ENCODE peak calls at places on chromosome 10, in four cellular contexts. One of them, this sample, is unnamed.

GRCh38 chr10:63120554-63120953 is 12.6 kb upstream of the NRBF2 start:
- DNase-seq in activated CD8-positive, alpha-beta memory T cell treated with anti-CD3 and anti-CD28 coated beads for 48 hours: no peak
- DNase-seq in T-cell: no peak
- DNase-seq in stimulated activated CD4-positive, alpha-beta T cell treated with anti-CD3 and anti-CD28 coated beads, Interleukin-4, amount 100 ng/mL, for 1 hour: no peak
- DNase-seq in this sample: no peak

GRCh38 chr10:103916901-103917300 is 1.1 kb downstream of the STN1 start:
- DNase-seq in activated CD8-positive, alpha-beta memory T cell treated with anti-CD3 and anti-CD28 coated beads for 48 hours: no peak
- DNase-seq in T-cell: no peak
- DNase-seq in stimulated activated CD4-positive, alpha-beta T cell treated with anti-CD3 and anti-CD28 coated beads, Interleukin-4, amount 100 ng/mL, for 1 hour: no peak
- DNase-seq in this sample: no peak

GRCh38 chr10:10520391-10521385 is 497.0 kb upstream of the CELF2 start:
- DNase-seq in activated CD8-positive, alpha-beta memory T cell treated with anti-CD3 and anti-CD28 coated beads for 48 hours: no peak
- DNase-seq in T-cell: no peak
- DNase-seq in stimulated activated CD4-positive, alpha-beta T cell treated with anti-CD3 and anti-CD28 coated beads, Interleukin-4, amount 100 ng/mL, for 1 hour: no peak
- DNase-seq in this sample: peak; percentile 23

GRCh38 chr10:44437837-44438752 is 53.2 kb upstream of the CXCL12 start:
- DNase-seq in activated CD8-positive, alpha-beta memory T cell treated with anti-CD3 and anti-CD28 coated beads for 48 hours: no peak
- DNase-seq in T-cell: no peak
- DNase-seq in stimulated activated CD4-positive, alpha-beta T cell treated with anti-CD3 and anti-CD28 coated beads, Interleukin-4, amount 100 ng/mL, for 1 hour: no peak
- DNase-seq in this sample: peak; percentile 50

GRCh38 chr10:103872137-103872933 is 17.0 kb upstream of the SH3PXD2A start:
- DNase-seq in activated CD8-positive, alpha-beta memory T cell treated with anti-CD3 and anti-CD28 coated beads for 48 hours: no peak
- DNase-seq in T-cell: no peak
- DNase-seq in stimulated activated CD4-positive, alpha-beta T cell treated with anti-CD3 and anti-CD28 coated beads, Interleukin-4, amount 100 ng/mL, for 1 hour: no peak
- DNase-seq in this sample: no peak

GRCh38 chr10:126439947-126440346 is 51.7 kb upstream of the ADAM12 start:
- DNase-seq in activated CD8-positive, alpha-beta memory T cell treated with anti-CD3 and anti-CD28 coated beads for 48 hours: no peak
- DNase-seq in T-cell: no peak
- DNase-seq in stimulated activated CD4-positive, alpha-beta T cell treated with anti-CD3 and anti-CD28 coated beads, Interleukin-4, amount 100 ng/mL, for 1 hour: no peak
- DNase-seq in this sample: no peak

GRCh38 chr10:71228875-71229720 is 16.7 kb downstream of the UNC5B start:
- DNase-seq in activated CD8-positive, alpha-beta memory T cell treated with anti-CD3 and anti-CD28 coated beads for 48 hours: no peak
- DNase-seq in T-cell: no peak
- DNase-seq in stimulated activated CD4-positive, alpha-beta T cell treated with anti-CD3 and anti-CD28 coated beads, Interleukin-4, amount 100 ng/mL, for 1 hour: no peak
- DNase-seq in this sample: no peak

GRCh38 chr10:34228066-34228465 is 587.0 kb downstream of the PARD3 start:
- DNase-seq in activated CD8-positive, alpha-beta memory T cell treated with anti-CD3 and anti-CD28 coated beads for 48 hours: no peak
- DNase-seq in T-cell: no peak
- DNase-seq in stimulated activated CD4-positive, alpha-beta T cell treated with anti-CD3 and anti-CD28 coated beads, Interleukin-4, amount 100 ng/mL, for 1 hour: no peak
- DNase-seq in this sample: no peak

GRCh38 chr10:123274513-123275182 is 120.4 kb downstream of the BUB3 start:
- DNase-seq in activated CD8-positive, alpha-beta memory T cell treated with anti-CD3 and anti-CD28 coated beads for 48 hours: no peak
- DNase-seq in T-cell: no peak
- DNase-seq in stimulated activated CD4-positive, alpha-beta T cell treated with anti-CD3 and anti-CD28 coated beads, Interleukin-4, amount 100 ng/mL, for 1 hour: no peak
- DNase-seq in this sample: no peak

GRCh38 chr10:44827431-44828006 is 83.6 kb upstream of the TMEM72 start:
- DNase-seq in activated CD8-positive, alpha-beta memory T cell treated with anti-CD3 and anti-CD28 coated beads for 48 hours: no peak
- DNase-seq in T-cell: no peak
- DNase-seq in stimulated activated CD4-positive, alpha-beta T cell treated with anti-CD3 and anti-CD28 coated beads, Interleukin-4, amount 100 ng/mL, for 1 hour: no peak
- DNase-seq in this sample: no peak

GRCh38 chr10:2392145-2392812 is 655.0 kb upstream of the ADARB2 start:
- DNase-seq in activated CD8-positive, alpha-beta memory T cell treated with anti-CD3 and anti-CD28 coated beads for 48 hours: no peak
- DNase-seq in T-cell: no peak
- DNase-seq in stimulated activated CD4-positive, alpha-beta T cell treated with anti-CD3 and anti-CD28 coated beads, Interleukin-4, amount 100 ng/mL, for 1 hour: no peak
- DNase-seq in this sample: no peak

GRCh38 chr10:97861924-97862323 is 12.3 kb downstream of the GOLGA7B start:
- DNase-seq in activated CD8-positive, alpha-beta memory T cell treated with anti-CD3 and anti-CD28 coated beads for 48 hours: no peak
- DNase-seq in T-cell: no peak
- DNase-seq in stimulated activated CD4-positive, alpha-beta T cell treated with anti-CD3 and anti-CD28 coated beads, Interleukin-4, amount 100 ng/mL, for 1 hour: no peak
- DNase-seq in this sample: no peak

GRCh38 chr10:128310966-128311658 is 184.9 kb upstream of the MKI67 start:
- DNase-seq in activated CD8-positive, alpha-beta memory T cell treated with anti-CD3 and anti-CD28 coated beads for 48 hours: no peak
- DNase-seq in T-cell: no peak
- DNase-seq in stimulated activated CD4-positive, alpha-beta T cell treated with anti-CD3 and anti-CD28 coated beads, Interleukin-4, amount 100 ng/mL, for 1 hour: no peak
- DNase-seq in this sample: no peak

GRCh38 chr10:94680544-94680943 is 3.0 kb upstream of the CYP2C18 start:
- DNase-seq in activated CD8-positive, alpha-beta memory T cell treated with anti-CD3 and anti-CD28 coated beads for 48 hours: no peak
- DNase-seq in T-cell: no peak
- DNase-seq in stimulated activated CD4-positive, alpha-beta T cell treated with anti-CD3 and anti-CD28 coated beads, Interleukin-4, amount 100 ng/mL, for 1 hour: no peak
- DNase-seq in this sample: no peak

GRCh38 chr10:970311-971149 is 17.7 kb upstream of the GTPBP4 start:
- DNase-seq in activated CD8-positive, alpha-beta memory T cell treated with anti-CD3 and anti-CD28 coated beads for 48 hours: no peak
- DNase-seq in T-cell: no peak
- DNase-seq in stimulated activated CD4-positive, alpha-beta T cell treated with anti-CD3 and anti-CD28 coated beads, Interleukin-4, amount 100 ng/mL, for 1 hour: no peak
- DNase-seq in this sample: no peak

GRCh38 chr10:14009315-14010082 is 321.2 kb downstream of the FRMD4A start:
- DNase-seq in activated CD8-positive, alpha-beta memory T cell treated with anti-CD3 and anti-CD28 coated beads for 48 hours: peak; percentile 23
- DNase-seq in T-cell: peak; percentile 54
- DNase-seq in stimulated activated CD4-positive, alpha-beta T cell treated with anti-CD3 and anti-CD28 coated beads, Interleukin-4, amount 100 ng/mL, for 1 hour: peak; percentile 77
- DNase-seq in this sample: no peak

GRCh38 chr10:62183442-62183841 is 85.2 kb downstream of the RTKN2 start:
- DNase-seq in activated CD8-positive, alpha-beta memory T cell treated with anti-CD3 and anti-CD28 coated beads for 48 hours: no peak
- DNase-seq in T-cell: no peak
- DNase-seq in stimulated activated CD4-positive, alpha-beta T cell treated with anti-CD3 and anti-CD28 coated beads, Interleukin-4, amount 100 ng/mL, for 1 hour: no peak
- DNase-seq in this sample: no peak

GRCh38 chr10:118827466-118828155 is 72.8 kb upstream of the CACUL1 start:
- DNase-seq in activated CD8-positive, alpha-beta memory T cell treated with anti-CD3 and anti-CD28 coated beads for 48 hours: no peak
- DNase-seq in T-cell: no peak
- DNase-seq in stimulated activated CD4-positive, alpha-beta T cell treated with anti-CD3 and anti-CD28 coated beads, Interleukin-4, amount 100 ng/mL, for 1 hour: no peak
- DNase-seq in this sample: no peak

GRCh38 chr10:14625210-14625621 is 149.5 kb downstream of the FAM107B start:
- DNase-seq in activated CD8-positive, alpha-beta memory T cell treated with anti-CD3 and anti-CD28 coated beads for 48 hours: no peak
- DNase-seq in T-cell: no peak
- DNase-seq in stimulated activated CD4-positive, alpha-beta T cell treated with anti-CD3 and anti-CD28 coated beads, Interleukin-4, amount 100 ng/mL, for 1 hour: no peak
- DNase-seq in this sample: peak; percentile 62

GRCh38 chr10:34742456-34742855 is 72.6 kb downstream of the PARD3 start:
- DNase-seq in activated CD8-positive, alpha-beta memory T cell treated with anti-CD3 and anti-CD28 coated beads for 48 hours: no peak
- DNase-seq in T-cell: no peak
- DNase-seq in stimulated activated CD4-positive, alpha-beta T cell treated with anti-CD3 and anti-CD28 coated beads, Interleukin-4, amount 100 ng/mL, for 1 hour: no peak
- DNase-seq in this sample: no peak

GRCh38 chr10:69895759-69896158 is 94.1 kb downstream of the COL13A1 start:
- DNase-seq in activated CD8-positive, alpha-beta memory T cell treated with anti-CD3 and anti-CD28 coated beads for 48 hours: no peak
- DNase-seq in T-cell: no peak
- DNase-seq in stimulated activated CD4-positive, alpha-beta T cell treated with anti-CD3 and anti-CD28 coated beads, Interleukin-4, amount 100 ng/mL, for 1 hour: no peak
- DNase-seq in this sample: peak; percentile 32

GRCh38 chr10:73439605-73440298 is 6.4 kb upstream of the MSS51 start:
- DNase-seq in activated CD8-positive, alpha-beta memory T cell treated with anti-CD3 and anti-CD28 coated beads for 48 hours: no peak
- DNase-seq in T-cell: no peak
- DNase-seq in stimulated activated CD4-positive, alpha-beta T cell treated with anti-CD3 and anti-CD28 coated beads, Interleukin-4, amount 100 ng/mL, for 1 hour: no peak
- DNase-seq in this sample: peak; percentile 14

GRCh38 chr10:5376450-5376849 is 11.7 kb downstream of the UCN3 start:
- DNase-seq in activated CD8-positive, alpha-beta memory T cell treated with anti-CD3 and anti-CD28 coated beads for 48 hours: no peak
- DNase-seq in T-cell: no peak
- DNase-seq in stimulated activated CD4-positive, alpha-beta T cell treated with anti-CD3 and anti-CD28 coated beads, Interleukin-4, amount 100 ng/mL, for 1 hour: no peak
- DNase-seq in this sample: no peak

GRCh38 chr10:84076047-84076388 is 63.3 kb upstream of the GHITM start:
- DNase-seq in activated CD8-positive, alpha-beta memory T cell treated with anti-CD3 and anti-CD28 coated beads for 48 hours: no peak
- DNase-seq in T-cell: no peak
- DNase-seq in stimulated activated CD4-positive, alpha-beta T cell treated with anti-CD3 and anti-CD28 coated beads, Interleukin-4, amount 100 ng/mL, for 1 hour: no peak
- DNase-seq in this sample: no peak

GRCh38 chr10:16717617-16718395 is 99.4 kb downstream of the RSU1 start:
- DNase-seq in activated CD8-positive, alpha-beta memory T cell treated with anti-CD3 and anti-CD28 coated beads for 48 hours: no peak
- DNase-seq in T-cell: no peak
- DNase-seq in stimulated activated CD4-positive, alpha-beta T cell treated with anti-CD3 and anti-CD28 coated beads, Interleukin-4, amount 100 ng/mL, for 1 hour: no peak
- DNase-seq in this sample: peak; percentile 23

GRCh38 chr10:22552888-22553378 is 161.4 kb downstream of the PIP4K2A start:
- DNase-seq in activated CD8-positive, alpha-beta memory T cell treated with anti-CD3 and anti-CD28 coated beads for 48 hours: no peak
- DNase-seq in T-cell: no peak
- DNase-seq in stimulated activated CD4-positive, alpha-beta T cell treated with anti-CD3 and anti-CD28 coated beads, Interleukin-4, amount 100 ng/mL, for 1 hour: no peak
- DNase-seq in this sample: no peak

GRCh38 chr10:122237326-122237725 is 33.8 kb upstream of the BTBD16 start:
- DNase-seq in activated CD8-positive, alpha-beta memory T cell treated with anti-CD3 and anti-CD28 coated beads for 48 hours: no peak
- DNase-seq in T-cell: no peak
- DNase-seq in stimulated activated CD4-positive, alpha-beta T cell treated with anti-CD3 and anti-CD28 coated beads, Interleukin-4, amount 100 ng/mL, for 1 hour: no peak
- DNase-seq in this sample: no peak

GRCh38 chr10:126500185-126500584 is 111.9 kb upstream of the ADAM12 start:
- DNase-seq in activated CD8-positive, alpha-beta memory T cell treated with anti-CD3 and anti-CD28 coated beads for 48 hours: no peak
- DNase-seq in T-cell: no peak
- DNase-seq in stimulated activated CD4-positive, alpha-beta T cell treated with anti-CD3 and anti-CD28 coated beads, Interleukin-4, amount 100 ng/mL, for 1 hour: no peak
- DNase-seq in this sample: no peak

GRCh38 chr10:51000164-51000563 is 74.1 kb upstream of the PRKG1 start:
- DNase-seq in activated CD8-positive, alpha-beta memory T cell treated with anti-CD3 and anti-CD28 coated beads for 48 hours: no peak
- DNase-seq in T-cell: no peak
- DNase-seq in stimulated activated CD4-positive, alpha-beta T cell treated with anti-CD3 and anti-CD28 coated beads, Interleukin-4, amount 100 ng/mL, for 1 hour: no peak
- DNase-seq in this sample: no peak

GRCh38 chr10:114274616-114275453 is 35.8 kb downstream of the VWA2 start:
- DNase-seq in activated CD8-positive, alpha-beta memory T cell treated with anti-CD3 and anti-CD28 coated beads for 48 hours: no peak
- DNase-seq in T-cell: no peak
- DNase-seq in stimulated activated CD4-positive, alpha-beta T cell treated with anti-CD3 and anti-CD28 coated beads, Interleukin-4, amount 100 ng/mL, for 1 hour: no peak
- DNase-seq in this sample: no peak

GRCh38 chr10:71124921-71125748 is 87.2 kb upstream of the UNC5B start:
- DNase-seq in activated CD8-positive, alpha-beta memory T cell treated with anti-CD3 and anti-CD28 coated beads for 48 hours: no peak
- DNase-seq in T-cell: no peak
- DNase-seq in stimulated activated CD4-positive, alpha-beta T cell treated with anti-CD3 and anti-CD28 coated beads, Interleukin-4, amount 100 ng/mL, for 1 hour: no peak
- DNase-seq in this sample: no peak

GRCh38 chr10:435397-435796 is 254.1 kb downstream of the DIP2C start:
- DNase-seq in activated CD8-positive, alpha-beta memory T cell treated with anti-CD3 and anti-CD28 coated beads for 48 hours: no peak
- DNase-seq in T-cell: no peak
- DNase-seq in stimulated activated CD4-positive, alpha-beta T cell treated with anti-CD3 and anti-CD28 coated beads, Interleukin-4, amount 100 ng/mL, for 1 hour: no peak
- DNase-seq in this sample: no peak

GRCh38 chr10:118139321-118139720 is 92.6 kb upstream of the RAB11FIP2 start:
- DNase-seq in activated CD8-positive, alpha-beta memory T cell treated with anti-CD3 and anti-CD28 coated beads for 48 hours: no peak
- DNase-seq in T-cell: no peak
- DNase-seq in stimulated activated CD4-positive, alpha-beta T cell treated with anti-CD3 and anti-CD28 coated beads, Interleukin-4, amount 100 ng/mL, for 1 hour: no peak
- DNase-seq in this sample: no peak

GRCh38 chr10:69558559-69558958 is 14.7 kb downstream of the NEUROG3 start:
- DNase-seq in activated CD8-positive, alpha-beta memory T cell treated with anti-CD3 and anti-CD28 coated beads for 48 hours: no peak
- DNase-seq in T-cell: no peak
- DNase-seq in stimulated activated CD4-positive, alpha-beta T cell treated with anti-CD3 and anti-CD28 coated beads, Interleukin-4, amount 100 ng/mL, for 1 hour: no peak
- DNase-seq in this sample: no peak

GRCh38 chr10:132112611-132113010 is 46.9 kb downstream of the JAKMIP3 start:
- DNase-seq in activated CD8-positive, alpha-beta memory T cell treated with anti-CD3 and anti-CD28 coated beads for 48 hours: no peak
- DNase-seq in T-cell: no peak
- DNase-seq in stimulated activated CD4-positive, alpha-beta T cell treated with anti-CD3 and anti-CD28 coated beads, Interleukin-4, amount 100 ng/mL, for 1 hour: no peak
- DNase-seq in this sample: no peak

GRCh38 chr10:31709028-31709427 is 219.6 kb downstream of the ARHGAP12 start:
- DNase-seq in activated CD8-positive, alpha-beta memory T cell treated with anti-CD3 and anti-CD28 coated beads for 48 hours: no peak
- DNase-seq in T-cell: no peak
- DNase-seq in stimulated activated CD4-positive, alpha-beta T cell treated with anti-CD3 and anti-CD28 coated beads, Interleukin-4, amount 100 ng/mL, for 1 hour: no peak
- DNase-seq in this sample: no peak

GRCh38 chr10:124534231-124534798 is 72.7 kb downstream of the LHPP start:
- DNase-seq in activated CD8-positive, alpha-beta memory T cell treated with anti-CD3 and anti-CD28 coated beads for 48 hours: no peak
- DNase-seq in T-cell: no peak
- DNase-seq in stimulated activated CD4-positive, alpha-beta T cell treated with anti-CD3 and anti-CD28 coated beads, Interleukin-4, amount 100 ng/mL, for 1 hour: no peak
- DNase-seq in this sample: no peak